ENCODE peak calls at places on chromosomes 6 and 20, in five cellular contexts. I is osteocyte, X is HFFc6, G is GM10248, E is nephron progenitor cell. B is an unnamed sample.

GRCh38 chr6:14501240-14501639 is 383.7 kb downstream of the CD83 start:
- DNase-seq in I (no peak), X (no peak), G (no peak), E (no peak), B (no peak)

GRCh38 chr6:79941489-79942151 is 5.7 kb downstream of the ELOVL4 start:
- DNase-seq in I (no peak), X (no peak), G (no peak), E (no peak), B (no peak)

GRCh38 chr20:1001981-1002681 is at the start of gene RSPO4:
- DNase-seq in I (no peak), X (no peak), G (no peak), E (peak), B (peak)

GRCh38 chr6:626236-626635 is 30.7 kb downstream of the HUS1B start:
- DNase-seq in I (no peak), X (peak), G (no peak), E (peak), B (no peak)

GRCh38 chr20:39164642-39165041 is 202.5 kb downstream of the DHX35 start:
- DNase-seq in I (peak), X (no peak), G (no peak), E (no peak), B (no peak)

GRCh38 chr6:101294051-101294638 is 99.4 kb upstream of the GRIK2 start:
- DNase-seq in I (no peak), X (peak), G (no peak), E (no peak), B (no peak)

GRCh38 chr6:37308084-37308817 is 45.5 kb upstream of the RNF8 start:
- DNase-seq in I (no peak), X (peak), G (no peak), E (no peak), B (no peak)

GRCh38 chr6:75602164-75602896 is 650 bp downstream of the SENP6 start:
- DNase-seq in I (peak), X (no peak), G (peak), E (peak), B (peak)

GRCh38 chr6:10355115-10355702 is 59.7 kb downstream of the TFAP2A start:
- DNase-seq in I (no peak), X (no peak), G (peak), E (no peak), B (no peak)

GRCh38 chr20:61608275-61609085 is 356.4 kb downstream of the CDH4 start:
- DNase-seq in I (no peak), X (no peak), G (no peak), E (peak), B (peak)

GRCh38 chr20:61589055-61589385 is 337.0 kb downstream of the CDH4 start:
- DNase-seq in I (no peak), X (peak), G (no peak), E (no peak), B (no peak)

GRCh38 chr6:15322781-15323536 is 77.1 kb downstream of the JARID2 start:
- DNase-seq in I (no peak), X (no peak), G (no peak), E (no peak), B (no peak)

GRCh38 chr20:43786885-43787284 is 60.1 kb upstream of the GTSF1L start:
- DNase-seq in I (peak), X (no peak), G (no peak), E (no peak), B (no peak)

GRCh38 chr20:8339313-8339712 is 207.2 kb downstream of the PLCB1 start:
- DNase-seq in I (no peak), X (no peak), G (no peak), E (no peak), B (no peak)

GRCh38 chr6:33757906-33758305 is 11.2 kb upstream of the IP6K3 start:
- DNase-seq in I (no peak), X (no peak), G (no peak), E (no peak), B (no peak)

GRCh38 chr6:27183082-27183832 is 64.2 kb upstream of the PRSS16 start:
- DNase-seq in I (no peak), X (no peak), G (no peak), E (no peak), B (no peak)

GRCh38 chr20:9572690-9573089 is 58.3 kb downstream of the LAMP5 start:
- DNase-seq in I (no peak), X (no peak), G (no peak), E (no peak), B (no peak)

GRCh38 chr6:157990321-157991066 is 8.8 kb downstream of the SYNJ2 start:
- DNase-seq in I (no peak), X (no peak), G (no peak), E (no peak), B (no peak)

GRCh38 chr20:24987244-24987643 is 5.3 kb downstream of the APMAP start:
- DNase-seq in I (no peak), X (no peak), G (no peak), E (no peak), B (no peak)

GRCh38 chr20:60589624-60590023 is 631.4 kb downstream of the CDH26 start:
- DNase-seq in I (no peak), X (no peak), G (no peak), E (peak), B (peak)

GRCh38 chr20:23856226-23856625 is 23.3 kb downstream of the CST5 start:
- DNase-seq in I (no peak), X (no peak), G (no peak), E (no peak), B (no peak)

GRCh38 chr20:38755324-38755910 is 7.2 kb downstream of the ACTR5 start:
- DNase-seq in I (no peak), X (no peak), G (no peak), E (no peak), B (no peak)

GRCh38 chr6:106059331-106059730 is 26.8 kb upstream of the PRDM1 start:
- DNase-seq in I (no peak), X (no peak), G (no peak), E (no peak), B (no peak)

GRCh38 chr20:31894980-31895675 is 24.7 kb downstream of the TTLL9 start:
- DNase-seq in I (no peak), X (peak), G (peak), E (no peak), B (no peak)

GRCh38 chr6:75751443-75751842 is 2.4 kb downstream of the MYO6 start:
- DNase-seq in I (no peak), X (peak), G (no peak), E (no peak), B (no peak)

GRCh38 chr6:113718588-113718987 is 138.6 kb upstream of the MARCKS start:
- DNase-seq in I (no peak), X (no peak), G (no peak), E (no peak), B (no peak)

GRCh38 chr6:95551678-95552324 is 25.5 kb upstream of the MANEA start:
- DNase-seq in I (no peak), X (no peak), G (no peak), E (no peak), B (no peak)

DNA sequence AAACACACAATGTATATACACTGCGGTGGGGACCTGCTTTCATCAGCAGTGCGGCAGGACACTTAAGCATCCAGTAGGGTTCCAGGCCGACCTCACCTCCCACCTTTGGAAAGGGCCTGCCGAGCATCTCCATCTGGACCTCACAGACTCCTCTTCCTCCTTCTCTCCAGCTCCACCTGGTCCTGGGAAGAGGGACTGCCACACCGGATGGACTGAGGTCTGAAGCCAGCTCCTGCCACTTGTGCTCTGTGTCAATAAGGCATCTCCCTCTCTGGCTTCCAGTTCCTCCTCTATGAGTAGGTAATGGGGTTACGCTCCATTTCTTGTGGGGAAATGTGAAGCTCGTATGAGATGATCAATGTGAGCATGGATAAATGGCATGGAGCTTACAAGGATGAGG is 19.1 kb upstream of the NNAT start:
- DNase-seq in I (no peak), X (no peak), G (no peak), E (no peak), B (no peak)
- TF ChIP-seq CTCF in I (no peak), X (no peak), G (no peak), E (no peak), B (no peak)

DNA sequence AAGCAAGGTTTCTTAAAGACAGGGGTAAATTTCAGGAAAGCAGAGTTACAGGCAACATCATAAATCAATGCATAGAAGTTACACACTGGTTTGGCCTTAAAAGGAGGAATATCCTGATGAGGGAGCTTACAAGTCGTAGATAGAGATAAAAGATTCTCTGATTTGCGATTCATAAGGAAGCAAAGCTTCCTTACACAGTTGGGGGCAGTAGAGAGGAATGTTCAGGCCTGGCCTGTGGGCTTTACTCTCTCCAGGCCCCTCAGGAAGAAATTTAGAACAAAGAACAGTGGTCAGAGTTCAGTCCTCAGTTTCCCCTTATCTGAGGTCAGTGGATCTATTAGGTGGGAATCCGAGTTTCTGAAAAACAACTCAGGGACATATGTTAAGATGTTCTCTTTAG is 19.3 kb downstream of the HLA-C start:
- DNase-seq in I (no peak), X (no peak), G (no peak), E (no peak), B (no peak)
- TF ChIP-seq CTCF in I (no peak), X (no peak), G (no peak), E (no peak), B (peak)

GRCh38 chr20:34180460-34181108 is 60.6 kb upstream of the ASIP start:
- DNase-seq in I (no peak), X (no peak), G (no peak), E (peak), B (no peak)

GRCh38 chr20:34177060-34177459 is 64.2 kb upstream of the ASIP start:
- DNase-seq in I (no peak), X (no peak), G (no peak), E (no peak), B (no peak)

GRCh38 chr20:34185766-34186620 is 55.2 kb upstream of the ASIP start:
- DNase-seq in I (no peak), X (peak), G (no peak), E (no peak), B (no peak)

GRCh38 chr20:34179636-34180360 is 61.4 kb upstream of the ASIP start:
- DNase-seq in I (no peak), X (no peak), G (no peak), E (no peak), B (no peak)

GRCh38 chr20:34181484-34181883 is 59.7 kb upstream of the ASIP start:
- DNase-seq in I (no peak), X (no peak), G (no peak), E (no peak), B (no peak)
- TF ChIP-seq CTCF in I (no peak), X (no peak), G (no peak), E (no peak), B (no peak)

GRCh38 chr6:30914076-30914853 is at the start of gene VARS2:
- DNase-seq in I (peak), X (peak), G (peak), E (peak), B (peak)
- TF ChIP-seq CTCF in I (peak), X (peak), G (peak), E (no peak), B (peak)

DNA sequence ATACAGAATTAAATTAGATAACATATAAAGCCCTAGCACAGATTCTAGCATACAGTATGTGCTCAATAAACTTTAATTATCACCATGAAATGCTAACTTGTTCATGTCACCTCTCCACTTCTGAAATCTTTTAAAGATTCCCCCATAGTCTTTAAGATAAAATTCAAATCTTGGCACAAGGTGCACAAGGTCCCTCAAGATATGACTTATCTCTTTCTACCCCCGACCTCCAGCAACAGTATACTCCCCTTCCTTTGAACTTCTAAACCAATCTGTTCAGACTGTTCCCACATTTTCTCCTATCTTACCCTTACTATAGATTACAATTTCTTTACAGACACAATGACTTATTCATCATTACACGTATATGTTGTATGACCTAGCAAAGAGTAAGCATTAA is 29.0 kb downstream of the SEC63 start:
- DNase-seq in I (no peak), X (no peak), G (no peak), E (no peak), B (no peak)
- TF ChIP-seq CTCF in I (no peak), X (no peak), G (no peak), E (no peak), B (no peak)

GRCh38 chr20:58192567-58192966 is 35.9 kb downstream of the ANKRD60 start:
- DNase-seq in I (no peak), X (no peak), G (peak), E (peak), B (no peak)
- TF ChIP-seq CTCF in I (peak), X (peak), G (peak), E (peak), B (peak)